ENCODE peak calls at places on chromosomes 6 and 20, in five cellular contexts. D is IMR-90, W is HFF-Myc, C is fibroblast of pulmonary artery, T is left ventricle myocardium inferior. K is an unnamed sample.

GRCh38 chr6:70152786-70153185 is 150.1 kb downstream of the COL9A1 start:
- DNase-seq in T (no peak), W (no peak), C (no peak), D (no peak), K (no peak)

GRCh38 chr20:14310977-14311654 is 26.3 kb downstream of the FLRT3 start:
- DNase-seq in T (no peak), D (peak; percentile 29), W (no peak), C (no peak), K (no peak)

GRCh38 chr6:142387997-142388815 is 86.4 kb downstream of the ADGRG6 start:
- DNase-seq in D (peak; percentile 74), C (peak; percentile 82), T (no peak), W (no peak), K (no peak)

GRCh38 chr6:52288216-52288615 is 3.7 kb upstream of the MCM3 start:
- DNase-seq in D (no peak), W (no peak), C (no peak), T (no peak), K (no peak)

GRCh38 chr6:1587546-1587945 is 22.2 kb upstream of the FOXC1 start:
- DNase-seq in C (no peak), D (no peak), T (no peak), W (no peak), K (no peak)

GRCh38 chr6:29737707-29738630 is 14.7 kb downstream of the HLA-F start:
- DNase-seq in W (peak; percentile 38), D (peak; percentile 66), T (peak; percentile 34), C (peak; percentile 82), K (no peak)

GRCh38 chr20:300345-300744 is 3.0 kb downstream of the ZCCHC3 start:
- DNase-seq in T (no peak), W (no peak), D (no peak), C (no peak), K (no peak)

GRCh38 chr6:98724537-98724936 is 109.8 kb upstream of the POU3F2 start:
- DNase-seq in D (no peak), W (no peak), C (no peak), T (no peak), K (no peak)

GRCh38 chr6:39203804-39204495 is 25.3 kb downstream of the KCNK5 start:
- DNase-seq in D (no peak), W (no peak), C (no peak), T (no peak), K (no peak)

GRCh38 chr6:36594816-36595167 is 630 bp downstream of the SRSF3 start:
- DNase-seq in T (no peak), W (no peak), C (no peak), D (no peak), K (no peak)

GRCh38 chr6:30102701-30103629 is 9.9 kb downstream of the TRIM31 start:
- DNase-seq in D (peak; percentile 80), W (peak; percentile 74), T (peak; percentile 85), C (peak; percentile 88), K (peak; percentile 48)

GRCh38 chr6:150734235-150734634 is 131.3 kb upstream of the MTHFD1L start:
- DNase-seq in D (no peak), W (no peak), C (no peak), T (no peak), K (no peak)

GRCh38 chr6:106360989-106361430 is 493 bp downstream of the CRYBG1 start:
- DNase-seq in D (no peak), C (no peak), W (no peak), T (no peak), K (no peak)

GRCh38 chr6:3068329-3069223 is at the start of gene RIPK1:
- DNase-seq in D (peak; percentile 84), W (no peak), T (peak; percentile 95), C (peak; percentile 84), K (peak; percentile 51)

GRCh38 chr20:5127204-5127858 is 523 bp downstream of the CDS2 start:
- DNase-seq in D (peak; percentile 56), C (peak; percentile 36), T (peak; percentile 40), W (no peak), K (no peak)

GRCh38 chr6:124294572-124294971 is 490.9 kb downstream of the NKAIN2 start:
- DNase-seq in T (no peak), C (peak; percentile 48), W (no peak), D (no peak), K (peak; percentile 4)

GRCh38 chr20:7657569-7657968 is 282.7 kb downstream of the HAO1 start:
- DNase-seq in D (no peak), W (no peak), C (no peak), T (no peak), K (no peak)

GRCh38 chr6:157075549-157076426 is 247.5 kb downstream of the TMEM242 start:
- DNase-seq in T (no peak), C (peak; percentile 47), W (no peak), D (peak; percentile 68), K (no peak)

GRCh38 chr20:32621071-32621913 is 36.2 kb upstream of the NOL4L start:
- DNase-seq in D (no peak), W (no peak), C (no peak), T (no peak), K (no peak)

GRCh38 chr6:169642455-169642854 is 59.4 kb downstream of the WDR27 start:
- DNase-seq in T (no peak), C (no peak), W (no peak), D (no peak), K (no peak)

GRCh38 chr6:30013296-30013922 is 47.7 kb upstream of the POLR1H start:
- DNase-seq in W (no peak), D (no peak), C (peak; percentile 18), T (no peak), K (no peak)

GRCh38 chr20:9179193-9179802 is 110.4 kb downstream of the PLCB4 start:
- DNase-seq in T (no peak), D (peak; percentile 50), W (no peak), C (peak; percentile 31), K (no peak)

GRCh38 chr6:142902636-142903053 is 42.3 kb downstream of the HIVEP2 start:
- DNase-seq in W (peak; percentile 90), T (peak; percentile 46), D (peak; percentile 99), C (peak; percentile 98), K (peak; percentile 99)

GRCh38 chr6:25934181-25934580 is 3.7 kb upstream of the SLC17A2 start:
- DNase-seq in T (no peak), D (no peak), W (no peak), C (no peak), K (no peak)

DNA sequence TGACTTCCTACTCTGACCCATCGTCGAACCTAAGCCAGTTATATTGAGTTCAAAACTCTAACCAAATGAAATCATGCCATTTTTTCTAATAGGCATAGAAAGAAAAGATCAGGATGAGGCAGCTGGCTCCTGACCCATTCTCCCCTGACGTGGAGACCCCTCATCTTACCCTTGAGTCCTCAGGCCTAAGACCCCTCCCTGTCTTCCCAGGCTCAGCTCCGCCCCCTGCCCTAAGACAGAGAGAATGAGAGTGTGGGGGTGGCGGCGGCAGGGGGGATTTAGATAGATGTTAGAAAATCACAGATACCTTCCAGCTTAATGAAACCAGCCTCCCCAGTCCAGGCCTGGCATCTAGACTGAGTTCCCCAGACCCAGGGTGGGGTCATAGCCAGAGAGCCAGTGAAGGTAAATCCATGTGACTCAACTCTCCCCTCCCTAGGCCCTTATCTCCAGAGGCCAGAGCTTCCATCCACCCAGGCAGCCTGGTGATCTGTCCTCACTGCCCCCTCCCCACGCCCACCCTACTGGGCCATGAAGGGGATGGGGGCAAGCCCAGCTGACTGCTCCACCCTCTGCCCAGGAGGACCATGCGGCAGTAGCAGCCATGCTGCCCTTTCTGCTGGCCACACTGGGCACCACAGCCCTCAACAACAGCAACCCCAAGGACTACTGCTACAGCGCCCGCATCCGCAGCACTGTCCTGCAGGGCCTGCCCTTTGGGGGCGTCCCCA is 6.8 kb downstream of the TMEM63B start:
- DNase-seq in D (no peak), W (no peak), T (no peak), C (no peak), K (no peak)
- H3K4me3 ChIP-seq in D (no peak overlapping the region), W (no peak overlapping the region), T (no peak overlapping the region), C (no peak overlapping the region), K (no peak overlapping the region)

GRCh38 chr6:132279592-132280139 is 121.6 kb downstream of the MOXD1 start:
- DNase-seq in W (peak; percentile 38), C (peak; percentile 80), T (peak; percentile 57), D (peak; percentile 73), K (no peak)
- H3K4me3 ChIP-seq in W (peak overlapping the region; percentile 36), C (peak overlapping the region; percentile 58), T (peak overlapping the region; percentile 61), D (peak overlapping the region; percentile 90), K (peak overlapping the region; percentile 53)

DNA sequence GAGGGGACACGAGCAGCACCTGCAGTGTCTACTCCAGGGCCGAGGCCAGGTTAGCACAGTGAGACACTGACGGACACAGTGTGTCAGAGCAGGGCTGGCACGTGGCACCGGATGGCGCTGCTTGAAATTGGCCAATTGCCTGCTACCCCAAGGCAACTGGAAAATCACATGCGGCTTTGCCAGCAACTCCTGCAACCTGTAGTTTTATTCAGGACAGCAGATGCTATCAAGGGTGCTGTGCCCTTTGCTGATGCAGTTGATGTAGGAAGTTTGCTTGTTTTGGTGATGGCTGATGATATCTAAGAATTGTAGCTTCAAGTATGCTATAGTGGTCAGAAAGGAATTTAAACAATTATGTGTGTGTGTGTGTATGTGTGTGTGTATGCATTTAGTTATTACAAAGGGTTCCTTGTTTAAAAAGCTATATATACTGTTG is 25.9 kb downstream of the RIN2 start:
- DNase-seq in D (peak; percentile 82), W (peak; percentile 16), C (peak; percentile 50), T (peak; percentile 65), K (no peak)
- H3K4me3 ChIP-seq in D (no peak overlapping the region), W (no peak overlapping the region), C (no peak overlapping the region), T (no peak overlapping the region), K (no peak overlapping the region)

GRCh38 chr20:11676618-11677289 is 240.9 kb upstream of the BTBD3 start:
- DNase-seq in T (no peak), W (peak; percentile 4), C (peak; percentile 56), D (peak; percentile 42), K (no peak)
- H3K4me3 ChIP-seq in T (no peak overlapping the region), W (no peak overlapping the region), C (no peak overlapping the region), D (no peak overlapping the region), K (no peak overlapping the region)

GRCh38 chr20:45374101-45374467 is 4.0 kb downstream of the TP53TG5 start:
- DNase-seq in T (no peak), W (no peak), D (no peak), C (no peak), K (no peak)
- H3K4me3 ChIP-seq in T (peak overlapping the region; percentile 74), W (no peak overlapping the region), D (no peak overlapping the region), C (peak overlapping the region; percentile 54), K (peak overlapping the region; percentile 46)

GRCh38 chr6:37943436-37944058 is 124.0 kb downstream of the ZFAND3 start:
- DNase-seq in W (no peak), C (no peak), T (no peak), D (no peak), K (no peak)
- H3K4me3 ChIP-seq in W (no peak overlapping the region), C (no peak overlapping the region), T (no peak overlapping the region), D (no peak overlapping the region), K (no peak overlapping the region)